ENCODE peak calls at places on chromosomes 5 and 9, in six cellular contexts. One of them, this sample, is unnamed.

GRCh38 chr5:95081500-95082355 is 203.2 kb downstream of the MCTP1 start:
- DNase-seq in NCI-H2029 treated with DMSO at 0.1 percent for 48 hours: no peak
- DNase-seq in body of pancreas: no peak
- DNase-seq in HTR-8/SVneo: peak
- DNase-seq in activated CD4-positive, CD25-positive, alpha-beta regulatory T cell: no peak
- DNase-seq in fibroblast of mammary gland: peak
- DNase-seq in this sample: peak

GRCh38 chr5:1734908-1735289 is 64.7 kb downstream of the MRPL36 start:
- DNase-seq in NCI-H2029 treated with DMSO at 0.1 percent for 48 hours: no peak
- DNase-seq in body of pancreas: no peak
- DNase-seq in HTR-8/SVneo: no peak
- DNase-seq in activated CD4-positive, CD25-positive, alpha-beta regulatory T cell: no peak
- DNase-seq in fibroblast of mammary gland: no peak
- DNase-seq in this sample: no peak

GRCh38 chr5:95846554-95847260 is 24.2 kb upstream of the GLRX start:
- DNase-seq in NCI-H2029 treated with DMSO at 0.1 percent for 48 hours: peak
- DNase-seq in body of pancreas: peak
- DNase-seq in HTR-8/SVneo: peak
- DNase-seq in activated CD4-positive, CD25-positive, alpha-beta regulatory T cell: peak
- DNase-seq in fibroblast of mammary gland: peak
- DNase-seq in this sample: peak

GRCh38 chr9:125807065-125807464 is 59.9 kb downstream of the PBX3 start:
- DNase-seq in NCI-H2029 treated with DMSO at 0.1 percent for 48 hours: no peak
- DNase-seq in body of pancreas: no peak
- DNase-seq in HTR-8/SVneo: no peak
- DNase-seq in activated CD4-positive, CD25-positive, alpha-beta regulatory T cell: no peak
- DNase-seq in fibroblast of mammary gland: peak
- DNase-seq in this sample: peak

GRCh38 chr9:27572918-27573698 is at the start of gene C9orf72:
- DNase-seq in NCI-H2029 treated with DMSO at 0.1 percent for 48 hours: no peak
- DNase-seq in body of pancreas: peak
- DNase-seq in HTR-8/SVneo: peak
- DNase-seq in activated CD4-positive, CD25-positive, alpha-beta regulatory T cell: peak
- DNase-seq in fibroblast of mammary gland: no peak
- DNase-seq in this sample: peak

GRCh38 chr9:133981958-133982681 is 10.0 kb downstream of the VAV2 start:
- DNase-seq in NCI-H2029 treated with DMSO at 0.1 percent for 48 hours: no peak
- DNase-seq in body of pancreas: no peak
- DNase-seq in HTR-8/SVneo: no peak
- DNase-seq in activated CD4-positive, CD25-positive, alpha-beta regulatory T cell: no peak
- DNase-seq in fibroblast of mammary gland: no peak
- DNase-seq in this sample: no peak

GRCh38 chr5:180080670-180081280 is 9.2 kb upstream of the RNF130 start:
- DNase-seq in NCI-H2029 treated with DMSO at 0.1 percent for 48 hours: no peak
- DNase-seq in body of pancreas: no peak
- DNase-seq in HTR-8/SVneo: no peak
- DNase-seq in activated CD4-positive, CD25-positive, alpha-beta regulatory T cell: peak
- DNase-seq in fibroblast of mammary gland: no peak
- DNase-seq in this sample: no peak

GRCh38 chr9:35685506-35685905 is 4.2 kb downstream of the TPM2 start:
- DNase-seq in NCI-H2029 treated with DMSO at 0.1 percent for 48 hours: no peak
- DNase-seq in body of pancreas: no peak
- DNase-seq in HTR-8/SVneo: no peak
- DNase-seq in activated CD4-positive, CD25-positive, alpha-beta regulatory T cell: no peak
- DNase-seq in fibroblast of mammary gland: no peak
- DNase-seq in this sample: no peak

GRCh38 chr5:23007226-23007625 is 154.1 kb upstream of the CDH12 start:
- DNase-seq in NCI-H2029 treated with DMSO at 0.1 percent for 48 hours: no peak
- DNase-seq in body of pancreas: no peak
- DNase-seq in HTR-8/SVneo: no peak
- DNase-seq in activated CD4-positive, CD25-positive, alpha-beta regulatory T cell: no peak
- DNase-seq in fibroblast of mammary gland: no peak
- DNase-seq in this sample: no peak

GRCh38 chr9:128337972-128338371 is 2.4 kb upstream of the SLC27A4 start:
- DNase-seq in NCI-H2029 treated with DMSO at 0.1 percent for 48 hours: no peak
- DNase-seq in body of pancreas: no peak
- DNase-seq in HTR-8/SVneo: no peak
- DNase-seq in activated CD4-positive, CD25-positive, alpha-beta regulatory T cell: no peak
- DNase-seq in fibroblast of mammary gland: no peak
- DNase-seq in this sample: no peak

GRCh38 chr5:177358333-177358939 is 712 bp downstream of the RGS14 start:
- DNase-seq in NCI-H2029 treated with DMSO at 0.1 percent for 48 hours: no peak
- DNase-seq in body of pancreas: no peak
- DNase-seq in HTR-8/SVneo: no peak
- DNase-seq in activated CD4-positive, CD25-positive, alpha-beta regulatory T cell: no peak
- DNase-seq in fibroblast of mammary gland: no peak
- DNase-seq in this sample: no peak

GRCh38 chr5:168370826-168371225 is 79.4 kb downstream of the WWC1 start:
- DNase-seq in NCI-H2029 treated with DMSO at 0.1 percent for 48 hours: no peak
- DNase-seq in body of pancreas: no peak
- DNase-seq in HTR-8/SVneo: no peak
- DNase-seq in activated CD4-positive, CD25-positive, alpha-beta regulatory T cell: no peak
- DNase-seq in fibroblast of mammary gland: no peak
- DNase-seq in this sample: no peak

GRCh38 chr5:134246771-134247329 is 21.0 kb upstream of the PPP2CA start:
- DNase-seq in NCI-H2029 treated with DMSO at 0.1 percent for 48 hours: no peak
- DNase-seq in body of pancreas: no peak
- DNase-seq in HTR-8/SVneo: no peak
- DNase-seq in activated CD4-positive, CD25-positive, alpha-beta regulatory T cell: no peak
- DNase-seq in fibroblast of mammary gland: no peak
- DNase-seq in this sample: no peak

GRCh38 chr5:171865431-171865830 is 79.8 kb downstream of the SMIM23 start:
- DNase-seq in NCI-H2029 treated with DMSO at 0.1 percent for 48 hours: no peak
- DNase-seq in body of pancreas: no peak
- DNase-seq in HTR-8/SVneo: no peak
- DNase-seq in activated CD4-positive, CD25-positive, alpha-beta regulatory T cell: no peak
- DNase-seq in fibroblast of mammary gland: no peak
- DNase-seq in this sample: no peak

GRCh38 chr9:3794005-3794404 is 268.2 kb upstream of the RFX3 start:
- DNase-seq in NCI-H2029 treated with DMSO at 0.1 percent for 48 hours: peak
- DNase-seq in body of pancreas: no peak
- DNase-seq in HTR-8/SVneo: no peak
- DNase-seq in activated CD4-positive, CD25-positive, alpha-beta regulatory T cell: no peak
- DNase-seq in fibroblast of mammary gland: no peak
- DNase-seq in this sample: peak

GRCh38 chr9:126230692-126231091 is 95.9 kb upstream of the MVB12B start:
- DNase-seq in NCI-H2029 treated with DMSO at 0.1 percent for 48 hours: no peak
- DNase-seq in body of pancreas: no peak
- DNase-seq in HTR-8/SVneo: no peak
- DNase-seq in activated CD4-positive, CD25-positive, alpha-beta regulatory T cell: no peak
- DNase-seq in fibroblast of mammary gland: no peak
- DNase-seq in this sample: no peak

GRCh38 chr9:106146066-106146840 is 451.9 kb downstream of the TMEM38B start:
- DNase-seq in NCI-H2029 treated with DMSO at 0.1 percent for 48 hours: no peak
- DNase-seq in body of pancreas: no peak
- DNase-seq in HTR-8/SVneo: no peak
- DNase-seq in activated CD4-positive, CD25-positive, alpha-beta regulatory T cell: no peak
- DNase-seq in fibroblast of mammary gland: no peak
- DNase-seq in this sample: no peak

GRCh38 chr5:71620630-71621029 is 33.5 kb downstream of the MCCC2 start:
- DNase-seq in NCI-H2029 treated with DMSO at 0.1 percent for 48 hours: no peak
- DNase-seq in body of pancreas: no peak
- DNase-seq in HTR-8/SVneo: no peak
- DNase-seq in activated CD4-positive, CD25-positive, alpha-beta regulatory T cell: no peak
- DNase-seq in fibroblast of mammary gland: no peak
- DNase-seq in this sample: no peak

GRCh38 chr5:151020304-151021031 is at the start of gene GPX3:
- DNase-seq in NCI-H2029 treated with DMSO at 0.1 percent for 48 hours: peak
- DNase-seq in body of pancreas: peak
- DNase-seq in HTR-8/SVneo: peak
- DNase-seq in activated CD4-positive, CD25-positive, alpha-beta regulatory T cell: no peak
- DNase-seq in fibroblast of mammary gland: no peak
- DNase-seq in this sample: peak

This sample was measured in GM03348.